ENCODE peak calls at places on chromosomes 12 and 14, in six cellular contexts. G is CD8-positive, alpha-beta T cell; O is tibial nerve; M is C1 segment of cervical spinal cord; D is mucosa of descending colon; L is activated T-helper 1 cell treated with anti-CD3 and anti-CD28 coated beads, Interleukin-2, amount 50 U/mL, for 16 hours. K is an unnamed sample.

GRCh38 chr12:123119808-123120207 is 31.1 kb downstream of the PITPNM2 start:
- DNase-seq in M (no peak), D (no peak), L (no peak), O (no peak), G (no peak), K (no peak)

GRCh38 chr14:76307786-76308780 is 67.9 kb upstream of the ESRRB start:
- DNase-seq in L (no peak), M (no peak), O (no peak), D (no peak), G (no peak), K (no peak)

GRCh38 chr14:70753518-70753953 is 55.8 kb downstream of the MAP3K9 start:
- DNase-seq in D (no peak), M (no peak), G (no peak), L (no peak), O (no peak), K (no peak)

GRCh38 chr12:106078358-106079025 is 60.3 kb downstream of the NUAK1 start:
- DNase-seq in L (no peak), O (peak), M (peak), D (peak), G (no peak), K (peak)

GRCh38 chr12:54173066-54173726 is 15.6 kb downstream of the SMUG1 start:
- DNase-seq in O (peak), D (peak), G (no peak), M (peak), L (no peak), K (no peak)

GRCh38 chr12:125434936-125435443 is 369.8 kb downstream of the AACS start:
- DNase-seq in O (no peak), G (no peak), L (no peak), D (no peak), M (no peak), K (no peak)

GRCh38 chr12:47903151-47903611 is 1.6 kb downstream of the VDR start:
- DNase-seq in D (peak), M (no peak), O (no peak), L (no peak), G (no peak), K (peak)

GRCh38 chr12:74890237-74890599 is 319.4 kb downstream of the KCNC2 start:
- DNase-seq in O (no peak), D (no peak), G (no peak), M (no peak), L (no peak), K (peak)

GRCh38 chr14:90464481-90464880 is 67.7 kb downstream of the CALM1 start:
- DNase-seq in G (no peak), O (no peak), L (no peak), D (no peak), M (no peak), K (no peak)

GRCh38 chr12:29957835-29958234 is 174.1 kb upstream of the TMTC1 start:
- DNase-seq in L (no peak), O (no peak), M (no peak), D (no peak), G (no peak), K (no peak)

GRCh38 chr12:31985832-31986231 is 26.6 kb downstream of the RESF1 start:
- DNase-seq in G (no peak), L (no peak), M (no peak), D (no peak), O (no peak), K (no peak)

GRCh38 chr14:64298773-64299172 is 4.6 kb upstream of the ESR2 start:
- DNase-seq in L (no peak), G (no peak), O (no peak), M (no peak), D (no peak), K (no peak)

GRCh38 chr12:110966081-110966760 is 45.8 kb upstream of the MYL2 start:
- DNase-seq in L (no peak), M (no peak), G (no peak), O (no peak), D (no peak), K (no peak)

GRCh38 chr14:64788706-64789105 is 84.5 kb downstream of the PLEKHG3 start:
- DNase-seq in M (no peak), G (no peak), D (no peak), L (no peak), O (peak), K (peak)

GRCh38 chr12:116717466-116718457 is 20.1 kb downstream of the SPRING1 start:
- DNase-seq in G (no peak), L (no peak), O (peak), M (no peak), D (no peak), K (peak)

GRCh38 chr12:98403936-98404335 is 111.5 kb upstream of the TMPO start:
- DNase-seq in O (no peak), D (no peak), G (no peak), M (no peak), L (no peak), K (no peak)

K was measured in astrocyte of the cerebellum.